ENCODE peak calls at places on chromosomes 4 and X, in four cellular contexts. R is K562, X is HepG2, N is GM12878. O is an unnamed sample. For H3K9me3, the result is how much of the 10 kb centered on the place peaks cover.

GRCh38 chr4:70704333-70705145 is 16.2 kb downstream of the UTP3 start:
- DNase-seq in R (peak), X (peak), N (no peak), O (peak)

GRCh38 chr4:10123227-10124101 is 6.9 kb upstream of the WDR1 start:
- DNase-seq in R (peak), X (peak), N (no peak), O (peak)

GRCh38 chr4:26171953-26172352 is 148.9 kb upstream of the RBPJ start:
- DNase-seq in R (no peak), X (no peak), N (no peak), O (no peak)

GRCh38 chr4:145423017-145423708 is 58.5 kb upstream of the SMAD1 start:
- DNase-seq in R (no peak), X (no peak), N (no peak), O (no peak)

GRCh38 chr4:113553082-113553481 is 208.5 kb downstream of the CAMK2D start:
- DNase-seq in R (no peak), X (no peak), N (no peak), O (no peak)

GRCh38 chr4:35970366-35970960 is 273.9 kb downstream of the ARAP2 start:
- DNase-seq in R (no peak), X (no peak), N (no peak), O (no peak)

GRCh38 chr4:77264826-77265225 is 107.8 kb downstream of the CCNG2 start:
- DNase-seq in R (no peak), X (no peak), N (no peak), O (no peak)

GRCh38 chr4:180960758-180961401 is 1282.3 kb upstream of the TENM3 start:
- DNase-seq in R (no peak), X (no peak), N (no peak), O (peak)

GRCh38 chr4:127188847-127189246 is 443.9 kb upstream of the INTU start:
- DNase-seq in R (no peak), X (no peak), N (no peak), O (no peak)

GRCh38 chrX:48919360-48919821 is 567 bp upstream of the PIM2 start:
- DNase-seq in R (no peak), X (no peak), N (no peak), O (peak)

GRCh38 chr4:119750771-119751170 is 122.2 kb upstream of the PDE5A start:
- DNase-seq in R (no peak), X (no peak), N (no peak), O (no peak)

GRCh38 chr4:6271701-6272465 is 2.2 kb downstream of the WFS1 start:
- DNase-seq in R (no peak), X (no peak), N (no peak), O (no peak)

GRCh38 chr4:66639361-66639760 is 905.9 kb downstream of the CENPC start:
- DNase-seq in R (no peak), X (no peak), N (no peak), O (no peak)

GRCh38 chrX:110045988-110046387 is 43.1 kb downstream of the TMEM164 start:
- DNase-seq in R (no peak), X (peak), N (no peak), O (no peak)

GRCh38 chrX:148914783-148915182 is 414.4 kb downstream of the AFF2 start:
- DNase-seq in R (no peak), X (no peak), N (peak), O (no peak)

GRCh38 chr4:11428701-11429571 is at the start of gene HS3ST1:
- DNase-seq in R (no peak), X (no peak), N (no peak), O (peak)

GRCh38 chr4:68346461-68346860 is 3.4 kb downstream of the YTHDC1 start:
- DNase-seq in R (no peak), X (peak), N (no peak), O (no peak)

GRCh38 chrX:39795591-39795990 is 302.2 kb downstream of the BCOR start:
- DNase-seq in R (no peak), X (no peak), N (no peak), O (no peak)

GRCh38 chr4:23368081-23368697 is 521.7 kb downstream of the PPARGC1A start:
- DNase-seq in R (peak), X (peak), N (no peak), O (peak)

GRCh38 chr4:97239699-97239997 is 903.6 kb downstream of the STPG2 start:
- DNase-seq in R (no peak), X (no peak), N (no peak), O (no peak)

GRCh38 chr4:101102114-101102752 is 245.1 kb downstream of the PPP3CA start:
- DNase-seq in R (no peak), X (no peak), N (no peak), O (peak)

GRCh38 chrX:24643116-24643515 is 4.0 kb downstream of the PCYT1B start:
- DNase-seq in R (peak), X (no peak), N (no peak), O (no peak)

GRCh38 chrX:48937065-48937907 is 18.5 kb upstream of the PIM2 start:
- DNase-seq in R (peak), X (no peak), N (peak), O (no peak)

GRCh38 chr4:76570141-76570989 is 135.3 kb downstream of the SHROOM3 start:
- DNase-seq in R (no peak), X (peak), N (no peak), O (no peak)

GRCh38 chr4:145132521-145133098 is 34.5 kb downstream of the ABCE1 start:
- DNase-seq in R (peak), X (no peak), N (peak), O (no peak)

DNA sequence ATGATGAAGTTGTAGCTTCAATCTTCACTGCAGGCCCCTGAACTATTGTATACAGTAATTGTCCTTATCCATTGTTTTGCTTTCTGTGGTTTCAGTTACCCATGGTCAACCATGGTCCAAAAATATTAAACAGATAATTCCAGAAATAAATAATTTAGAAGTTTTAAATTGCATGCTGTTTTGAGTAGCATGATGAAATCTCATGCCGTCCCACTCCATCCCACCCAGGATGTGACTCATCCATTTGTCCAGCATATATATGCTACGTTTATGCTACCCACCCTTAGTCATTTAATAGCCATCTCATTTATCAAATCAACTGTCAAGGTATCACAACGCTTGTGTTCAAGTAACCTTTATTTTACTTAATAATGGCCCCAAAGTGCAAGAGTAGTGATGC is 34.5 kb downstream of the IQCM start:
- DNase-seq in R (no peak), X (no peak), N (no peak), O (no peak)
- TF ChIP-seq FOXM1 in R (no peak), X (no peak), N (no peak), O (no peak)

GRCh38 chrX:78643874-78644273 is 15.3 kb downstream of the RTL3 start:
- DNase-seq in R (no peak), X (no peak), N (no peak), O (no peak)
- H3K9me3 ChIP-seq in R (under half), X (under half), N (under half), O (under half)

GRCh38 chr4:120923201-120923522 is 636 bp upstream of the PRDM5 start:
- DNase-seq in R (no peak), X (no peak), N (no peak), O (no peak)
- H3K9ac ChIP-seq in R (no peak), X (no peak), N (no peak), O (peak)

GRCh38 chr4:150068300-150068699 is 9.9 kb upstream of the DCLK2 start:
- DNase-seq in R (no peak), X (no peak), N (no peak), O (no peak)

GRCh38 chr4:150067859-150068258 is 10.4 kb upstream of the DCLK2 start:
- DNase-seq in R (no peak), X (no peak), N (no peak), O (no peak)

GRCh38 chr4:150063128-150063527 is 15.1 kb upstream of the DCLK2 start:
- DNase-seq in R (no peak), X (no peak), N (no peak), O (no peak)

GRCh38 chr4:150069361-150069760 is 8.9 kb upstream of the DCLK2 start:
- DNase-seq in R (no peak), X (no peak), N (no peak), O (no peak)

DNA sequence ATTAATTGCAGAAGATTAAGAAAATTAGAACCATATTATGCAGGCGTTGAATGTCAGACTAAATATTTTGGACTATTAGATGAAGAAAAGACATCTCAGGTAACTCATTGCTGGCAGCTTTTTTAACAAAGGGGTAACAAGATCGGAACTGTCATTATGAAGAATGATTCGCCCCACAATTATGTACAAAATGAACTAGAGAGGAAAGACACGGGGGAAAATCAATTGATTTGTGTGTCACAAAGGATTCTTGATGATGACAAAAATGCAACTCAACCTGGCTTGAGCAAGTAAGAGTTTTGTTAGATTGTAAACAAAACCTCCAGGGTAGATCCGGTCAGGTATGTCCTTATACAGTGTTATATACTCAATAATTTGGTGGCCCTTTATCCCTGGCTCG is 12.5 kb upstream of the DCLK2 start:
- DNase-seq in R (no peak), X (no peak), N (no peak), O (no peak)
- TF ChIP-seq FOXM1 in R (no peak), X (no peak), N (no peak), O (no peak)

DNA sequence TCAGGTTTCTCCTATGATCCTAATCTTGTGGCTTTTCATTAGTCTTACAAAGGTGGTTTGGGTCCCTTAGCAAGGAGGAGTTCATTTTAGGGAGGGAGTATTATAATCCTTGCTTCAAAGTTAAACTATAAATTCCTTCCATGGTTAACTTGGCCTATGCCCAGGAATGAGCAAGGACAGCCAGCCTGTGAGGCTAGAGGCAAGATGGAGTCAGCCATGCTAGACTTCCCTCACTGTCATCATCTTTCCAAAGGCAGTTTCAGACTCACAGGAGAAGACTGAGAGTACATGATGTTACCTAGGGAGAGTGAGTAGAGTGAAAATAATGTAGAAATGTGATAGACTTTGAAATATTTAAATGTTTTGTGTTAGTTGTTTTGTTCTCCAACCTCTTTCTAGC is 192.3 kb downstream of the GPAT3 start:
- DNase-seq in R (no peak), X (no peak), N (no peak), O (no peak)
- H3K9me3 ChIP-seq in R (under half), X (under half), N (under half), O (under half)

DNA sequence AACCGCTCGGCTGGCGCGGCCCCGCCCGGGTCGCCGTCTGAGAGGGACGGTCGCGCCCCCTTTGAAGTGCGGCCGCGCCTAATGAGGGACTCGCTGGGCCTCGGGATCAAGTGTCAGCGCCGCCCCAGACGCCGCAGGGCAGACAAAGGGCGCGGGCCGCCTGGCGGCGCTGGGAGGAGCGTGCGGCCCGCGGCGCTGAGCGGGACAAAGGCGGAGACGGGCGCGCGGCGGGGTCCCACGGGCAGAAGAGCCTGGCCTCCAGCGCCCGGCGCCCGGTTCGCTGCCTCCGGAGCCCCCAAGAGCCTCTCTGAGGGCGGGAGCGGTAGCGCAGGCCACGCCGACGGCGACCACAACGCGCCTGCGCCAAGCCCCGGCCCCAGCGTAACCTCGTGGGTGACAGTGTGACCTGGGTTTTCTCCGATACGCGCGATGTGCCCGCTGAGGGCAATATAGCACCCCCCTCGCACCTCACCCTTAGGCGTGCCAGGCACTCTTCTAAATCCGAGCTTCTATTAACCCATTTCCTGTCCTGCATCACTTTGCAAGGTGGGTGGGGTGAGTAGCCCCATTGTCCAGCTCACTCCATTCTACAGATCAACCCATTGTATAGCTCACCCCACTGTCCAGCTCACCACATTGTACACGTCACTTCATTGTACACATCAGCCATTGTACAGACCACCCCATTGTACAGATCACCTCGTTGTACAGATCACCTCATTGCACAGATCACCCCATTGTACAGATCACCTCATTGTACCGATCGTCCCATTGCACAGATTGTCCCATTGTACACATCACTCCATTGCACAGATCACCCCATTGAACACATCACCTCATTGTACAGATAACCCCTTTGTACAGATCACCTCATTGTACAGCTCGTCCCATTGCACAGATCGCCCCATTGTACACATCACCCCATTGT is 33.7 kb upstream of the STX18 start:
- DNase-seq in R (peak), X (no peak), N (peak), O (peak)
- H3K9ac ChIP-seq in R (peak), X (no peak), N (peak), O (peak)

O was measured in SK-N-SH.